ENCODE peak calls at places on chromosomes 3 and 15, in five cellular contexts. One of them, this sample, is unnamed.

GRCh38 chr15:69414702-69415161 is 583 bp downstream of the KIF23 start:
- DNase-seq in brain microvascular endothelial cell: peak
- DNase-seq in uterus: peak
- DNase-seq in aorta: peak
- DNase-seq in epithelial cell of proximal tubule: no peak
- DNase-seq in this sample: peak

GRCh38 chr3:58946875-58947274 is 103.0 kb downstream of the CFAP20DC start:
- DNase-seq in brain microvascular endothelial cell: no peak
- DNase-seq in uterus: no peak
- DNase-seq in aorta: no peak
- DNase-seq in epithelial cell of proximal tubule: no peak
- DNase-seq in this sample: no peak

GRCh38 chr3:143122089-143122430 is 2.5 kb downstream of the CHST2 start:
- DNase-seq in brain microvascular endothelial cell: no peak
- DNase-seq in uterus: no peak
- DNase-seq in aorta: no peak
- DNase-seq in epithelial cell of proximal tubule: no peak
- DNase-seq in this sample: no peak

GRCh38 chr3:100260081-100260684 is 609 bp upstream of the TBC1D23 start:
- DNase-seq in brain microvascular endothelial cell: no peak
- DNase-seq in uterus: peak
- DNase-seq in aorta: peak
- DNase-seq in epithelial cell of proximal tubule: no peak
- DNase-seq in this sample: no peak

GRCh38 chr3:105827959-105828358 is 40.9 kb downstream of the CBLB start:
- DNase-seq in brain microvascular endothelial cell: peak
- DNase-seq in uterus: no peak
- DNase-seq in aorta: no peak
- DNase-seq in epithelial cell of proximal tubule: peak
- DNase-seq in this sample: no peak

GRCh38 chr3:133940536-133940935 is 44.9 kb upstream of the RAB6B start:
- DNase-seq in brain microvascular endothelial cell: no peak
- DNase-seq in uterus: no peak
- DNase-seq in aorta: peak
- DNase-seq in epithelial cell of proximal tubule: no peak
- DNase-seq in this sample: no peak

GRCh38 chr15:80514071-80514780 is 110.0 kb downstream of the ARNT2 start:
- DNase-seq in brain microvascular endothelial cell: peak
- DNase-seq in uterus: no peak
- DNase-seq in aorta: no peak
- DNase-seq in epithelial cell of proximal tubule: no peak
- DNase-seq in this sample: no peak

GRCh38 chr15:77024273-77025065 is 29.5 kb downstream of the PSTPIP1 start:
- DNase-seq in brain microvascular endothelial cell: no peak
- DNase-seq in uterus: peak
- DNase-seq in aorta: peak
- DNase-seq in epithelial cell of proximal tubule: no peak
- DNase-seq in this sample: peak

GRCh38 chr15:68526269-68526668 is 52.5 kb upstream of the CORO2B start:
- DNase-seq in brain microvascular endothelial cell: peak
- DNase-seq in uterus: no peak
- DNase-seq in aorta: no peak
- DNase-seq in epithelial cell of proximal tubule: no peak
- DNase-seq in this sample: no peak

GRCh38 chr3:19937459-19938362 is 3.7 kb upstream of the EFHB start:
- DNase-seq in brain microvascular endothelial cell: peak
- DNase-seq in uterus: no peak
- DNase-seq in aorta: no peak
- DNase-seq in epithelial cell of proximal tubule: no peak
- DNase-seq in this sample: no peak

GRCh38 chr15:87582169-87582568 is 674.4 kb downstream of the NTRK3 start:
- DNase-seq in brain microvascular endothelial cell: no peak
- DNase-seq in uterus: no peak
- DNase-seq in aorta: no peak
- DNase-seq in epithelial cell of proximal tubule: no peak
- DNase-seq in this sample: no peak
- H3K4me3 ChIP-seq in brain microvascular endothelial cell: no peak
- H3K4me3 ChIP-seq in uterus: no peak
- H3K4me3 ChIP-seq in aorta: no peak
- H3K4me3 ChIP-seq in epithelial cell of proximal tubule: no peak
- H3K4me3 ChIP-seq in this sample: no peak

GRCh38 chr3:23712095-23712494 is 93.7 kb upstream of the UBE2E1 start:
- DNase-seq in brain microvascular endothelial cell: no peak
- DNase-seq in uterus: no peak
- DNase-seq in aorta: no peak
- DNase-seq in epithelial cell of proximal tubule: no peak
- DNase-seq in this sample: no peak
- H3K4me3 ChIP-seq in brain microvascular endothelial cell: no peak
- H3K4me3 ChIP-seq in uterus: no peak
- H3K4me3 ChIP-seq in aorta: no peak
- H3K4me3 ChIP-seq in epithelial cell of proximal tubule: no peak
- H3K4me3 ChIP-seq in this sample: no peak

DNA sequence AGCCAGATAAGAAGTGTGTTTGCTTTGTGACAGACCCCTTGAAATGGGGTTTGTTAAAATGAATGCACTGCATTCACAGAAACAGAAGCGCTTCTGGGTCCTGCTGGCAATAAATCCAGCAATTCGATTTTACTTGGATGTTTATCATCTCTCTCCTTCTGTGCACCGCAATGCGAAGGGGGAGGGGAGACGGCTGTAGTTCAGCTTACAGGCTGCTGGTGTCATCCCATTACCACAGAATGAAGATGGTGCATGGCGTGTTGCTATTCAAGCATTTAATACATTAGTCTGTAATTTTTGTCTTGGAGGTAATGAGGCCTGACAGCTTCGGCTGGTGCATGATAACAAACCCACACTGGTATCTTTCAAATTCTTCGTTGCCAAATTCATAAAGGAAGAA is 418.1 kb downstream of the OTOL1 start:
- DNase-seq in brain microvascular endothelial cell: peak
- DNase-seq in uterus: peak
- DNase-seq in aorta: no peak
- DNase-seq in epithelial cell of proximal tubule: peak
- DNase-seq in this sample: no peak
- H3K4me3 ChIP-seq in brain microvascular endothelial cell: no peak
- H3K4me3 ChIP-seq in uterus: no peak
- H3K4me3 ChIP-seq in aorta: no peak
- H3K4me3 ChIP-seq in epithelial cell of proximal tubule: no peak
- H3K4me3 ChIP-seq in this sample: no peak

GRCh38 chr15:97686324-97686723 is 274.2 kb upstream of the ARRDC4 start:
- DNase-seq in brain microvascular endothelial cell: no peak
- DNase-seq in uterus: no peak
- DNase-seq in aorta: no peak
- DNase-seq in epithelial cell of proximal tubule: no peak
- DNase-seq in this sample: no peak

GRCh38 chr15:97683816-97684215 is 276.7 kb upstream of the ARRDC4 start:
- DNase-seq in brain microvascular endothelial cell: no peak
- DNase-seq in uterus: no peak
- DNase-seq in aorta: no peak
- DNase-seq in epithelial cell of proximal tubule: no peak
- DNase-seq in this sample: no peak

GRCh38 chr15:97688177-97688576 is 272.3 kb upstream of the ARRDC4 start:
- DNase-seq in brain microvascular endothelial cell: no peak
- DNase-seq in uterus: no peak
- DNase-seq in aorta: no peak
- DNase-seq in epithelial cell of proximal tubule: no peak
- DNase-seq in this sample: no peak

GRCh38 chr15:97680606-97681220 is 279.8 kb upstream of the ARRDC4 start:
- DNase-seq in brain microvascular endothelial cell: no peak
- DNase-seq in uterus: no peak
- DNase-seq in aorta: no peak
- DNase-seq in epithelial cell of proximal tubule: no peak
- DNase-seq in this sample: no peak

DNA sequence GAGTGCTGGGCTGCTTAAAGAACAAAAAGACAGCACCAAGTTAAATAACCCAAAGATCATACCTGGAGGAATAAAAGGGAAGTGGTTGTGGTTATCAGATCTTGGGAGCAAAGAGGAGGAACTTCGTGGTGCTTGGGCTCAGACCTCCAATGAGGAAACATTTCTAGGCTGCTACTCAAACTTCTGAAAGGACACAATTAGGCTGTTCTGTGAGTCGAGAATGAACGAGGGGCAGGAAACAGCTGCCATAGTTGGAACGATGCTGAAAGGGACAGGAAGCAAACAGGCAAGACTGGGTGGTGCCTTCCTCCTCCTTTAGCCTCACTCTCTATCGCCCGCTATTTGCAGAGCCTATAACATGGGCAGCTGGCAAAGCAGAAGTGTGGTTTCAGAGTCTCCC is 276.3 kb upstream of the ARRDC4 start:
- DNase-seq in brain microvascular endothelial cell: no peak
- DNase-seq in uterus: no peak
- DNase-seq in aorta: no peak
- DNase-seq in epithelial cell of proximal tubule: no peak
- DNase-seq in this sample: no peak
- H3K4me3 ChIP-seq in brain microvascular endothelial cell: no peak
- H3K4me3 ChIP-seq in uterus: no peak
- H3K4me3 ChIP-seq in aorta: no peak
- H3K4me3 ChIP-seq in epithelial cell of proximal tubule: no peak
- H3K4me3 ChIP-seq in this sample: no peak

This sample was measured in RWPE2.